ENCODE peak calls at places on chromosomes 16 and 17, in eight cellular contexts. One of them, this sample, is unnamed.

GRCh38 chr17:41463746-41464145 is 3.4 kb downstream of the KRT32 start:
- DNase-seq in cardiac muscle cell: no peak
- DNase-seq in activated T-helper 1 cell treated with anti-CD3 and anti-CD28 coated beads, Interleukin-12 subunit alpha, Interleukin-12 subunit beta, Interleukin-2, Interleukin-4 antibody, amounts not matched to agents 30 ng/mL and 10 ng/mL and 1 ng/mL, durations not matched to agents 14 hours and 24 hours and 36 hours: no peak
- DNase-seq in keratinocyte: no peak
- DNase-seq in astrocyte of the cerebellum: no peak
- DNase-seq in amniotic stem cell: no peak
- DNase-seq in RPMI7951: peak
- DNase-seq in endodermal cell: no peak
- DNase-seq in this sample: no peak

GRCh38 chr16:50573947-50574751 is 26.0 kb downstream of the NKD1 start:
- DNase-seq in astrocyte of the cerebellum: no peak
- DNase-seq in keratinocyte: no peak
- DNase-seq in endodermal cell: no peak
- DNase-seq in amniotic stem cell: no peak
- DNase-seq in activated T-helper 1 cell treated with anti-CD3 and anti-CD28 coated beads, Interleukin-12 subunit alpha, Interleukin-12 subunit beta, Interleukin-2, Interleukin-4 antibody, amounts not matched to agents 30 ng/mL and 10 ng/mL and 1 ng/mL, durations not matched to agents 14 hours and 24 hours and 36 hours: no peak
- DNase-seq in cardiac muscle cell: peak
- DNase-seq in RPMI7951: peak
- DNase-seq in this sample: no peak

GRCh38 chr16:4970010-4970409 is 11.9 kb downstream of the SEC14L5 start:
- DNase-seq in endodermal cell: no peak
- DNase-seq in keratinocyte: no peak
- DNase-seq in astrocyte of the cerebellum: no peak
- DNase-seq in amniotic stem cell: no peak
- DNase-seq in activated T-helper 1 cell treated with anti-CD3 and anti-CD28 coated beads, Interleukin-12 subunit alpha, Interleukin-12 subunit beta, Interleukin-2, Interleukin-4 antibody, amounts not matched to agents 30 ng/mL and 10 ng/mL and 1 ng/mL, durations not matched to agents 14 hours and 24 hours and 36 hours: no peak
- DNase-seq in RPMI7951: no peak
- DNase-seq in cardiac muscle cell: no peak
- DNase-seq in this sample: no peak

GRCh38 chr16:2090819-2091721 is 43.3 kb downstream of the TSC2 start:
- DNase-seq in endodermal cell: peak
- DNase-seq in astrocyte of the cerebellum: peak
- DNase-seq in cardiac muscle cell: peak
- DNase-seq in amniotic stem cell: no peak
- DNase-seq in keratinocyte: peak
- DNase-seq in activated T-helper 1 cell treated with anti-CD3 and anti-CD28 coated beads, Interleukin-12 subunit alpha, Interleukin-12 subunit beta, Interleukin-2, Interleukin-4 antibody, amounts not matched to agents 30 ng/mL and 10 ng/mL and 1 ng/mL, durations not matched to agents 14 hours and 24 hours and 36 hours: no peak
- DNase-seq in RPMI7951: no peak
- DNase-seq in this sample: no peak

GRCh38 chr17:17179371-17179827 is 26.7 kb downstream of the PLD6 start:
- DNase-seq in RPMI7951: no peak
- DNase-seq in amniotic stem cell: no peak
- DNase-seq in cardiac muscle cell: no peak
- DNase-seq in endodermal cell: no peak
- DNase-seq in astrocyte of the cerebellum: no peak
- DNase-seq in activated T-helper 1 cell treated with anti-CD3 and anti-CD28 coated beads, Interleukin-12 subunit alpha, Interleukin-12 subunit beta, Interleukin-2, Interleukin-4 antibody, amounts not matched to agents 30 ng/mL and 10 ng/mL and 1 ng/mL, durations not matched to agents 14 hours and 24 hours and 36 hours: peak
- DNase-seq in keratinocyte: no peak
- DNase-seq in this sample: no peak

GRCh38 chr17:42845556-42845917 is 1.2 kb downstream of the AOC2 start:
- DNase-seq in astrocyte of the cerebellum: no peak
- DNase-seq in endodermal cell: no peak
- DNase-seq in activated T-helper 1 cell treated with anti-CD3 and anti-CD28 coated beads, Interleukin-12 subunit alpha, Interleukin-12 subunit beta, Interleukin-2, Interleukin-4 antibody, amounts not matched to agents 30 ng/mL and 10 ng/mL and 1 ng/mL, durations not matched to agents 14 hours and 24 hours and 36 hours: no peak
- DNase-seq in cardiac muscle cell: no peak
- DNase-seq in RPMI7951: no peak
- DNase-seq in keratinocyte: no peak
- DNase-seq in amniotic stem cell: no peak
- DNase-seq in this sample: no peak

GRCh38 chr16:30551781-30552180 is 6.4 kb downstream of the ZNF764 start:
- DNase-seq in activated T-helper 1 cell treated with anti-CD3 and anti-CD28 coated beads, Interleukin-12 subunit alpha, Interleukin-12 subunit beta, Interleukin-2, Interleukin-4 antibody, amounts not matched to agents 30 ng/mL and 10 ng/mL and 1 ng/mL, durations not matched to agents 14 hours and 24 hours and 36 hours: peak
- DNase-seq in amniotic stem cell: no peak
- DNase-seq in endodermal cell: no peak
- DNase-seq in cardiac muscle cell: no peak
- DNase-seq in keratinocyte: no peak
- DNase-seq in astrocyte of the cerebellum: no peak
- DNase-seq in RPMI7951: no peak
- DNase-seq in this sample: no peak

GRCh38 chr17:78226055-78226751 is 5.2 kb upstream of the TMEM235 start:
- DNase-seq in keratinocyte: no peak
- DNase-seq in astrocyte of the cerebellum: no peak
- DNase-seq in endodermal cell: peak
- DNase-seq in cardiac muscle cell: no peak
- DNase-seq in amniotic stem cell: no peak
- DNase-seq in RPMI7951: no peak
- DNase-seq in activated T-helper 1 cell treated with anti-CD3 and anti-CD28 coated beads, Interleukin-12 subunit alpha, Interleukin-12 subunit beta, Interleukin-2, Interleukin-4 antibody, amounts not matched to agents 30 ng/mL and 10 ng/mL and 1 ng/mL, durations not matched to agents 14 hours and 24 hours and 36 hours: no peak
- DNase-seq in this sample: no peak